ENCODE peak calls at places on chromosome 9, in five cellular contexts. T is left ventricle myocardium inferior; Y is astrocyte of the spinal cord; V is psoas muscle; B is naive thymus-derived CD4-positive, alpha-beta T cell. R is an unnamed sample.

GRCh38 chr9:113152699-113153098 is 1.9 kb downstream of the SLC31A2 start:
- DNase-seq in T (no peak), B (no peak), V (no peak), Y (no peak), R (no peak)

GRCh38 chr9:119963798-119964372 is 594.6 kb upstream of the BRINP1 start:
- DNase-seq in B (no peak), Y (peak), T (no peak), V (no peak), R (no peak)

GRCh38 chr9:105333811-105334210 is 89.4 kb downstream of the SLC44A1 start:
- DNase-seq in T (no peak), V (no peak), B (no peak), Y (no peak), R (no peak)

GRCh38 chr9:93967020-93967803 is 12.1 kb upstream of the BARX1 start:
- DNase-seq in Y (no peak), B (no peak), T (no peak), V (no peak), R (no peak)

GRCh38 chr9:121138973-121139372 is 62.7 kb downstream of the RAB14 start:
- DNase-seq in Y (no peak), B (no peak), T (no peak), V (no peak), R (peak)

GRCh38 chr9:121369595-121370265 is at the start of gene STOM:
- DNase-seq in B (peak), T (peak), Y (peak), V (peak), R (no peak)

GRCh38 chr9:114364123-114364522 is 23.7 kb downstream of the AKNA start:
- DNase-seq in B (no peak), V (no peak), T (no peak), Y (peak), R (no peak)

GRCh38 chr9:82417501-82417900 is 428.9 kb downstream of the SPATA31D1 start:
- DNase-seq in T (no peak), B (no peak), V (no peak), Y (no peak), R (no peak)

GRCh38 chr9:96203867-96204412 is 98.0 kb downstream of the HSD17B3 start:
- DNase-seq in B (no peak), T (peak), Y (no peak), V (no peak), R (no peak)

GRCh38 chr9:899440-900184 is 58.1 kb downstream of the DMRT1 start:
- DNase-seq in V (no peak), Y (no peak), T (no peak), B (no peak), R (peak)

GRCh38 chr9:131587331-131587730 is 42.0 kb downstream of the PRRT1B start:
- DNase-seq in T (no peak), V (no peak), Y (no peak), B (no peak), R (no peak)

GRCh38 chr9:96344458-96345180 is 38.9 kb downstream of the SLC35D2 start:
- DNase-seq in V (peak), B (no peak), Y (peak), T (peak), R (peak)

GRCh38 chr9:131279927-131280530 is 3.7 kb upstream of the FAM78A start:
- DNase-seq in T (no peak), Y (no peak), B (no peak), V (no peak), R (no peak)

GRCh38 chr9:81871695-81872094 is 56.5 kb upstream of the SPATA31D4 start:
- DNase-seq in Y (peak), V (no peak), B (no peak), T (no peak), R (no peak)

GRCh38 chr9:38162332-38162985 is 93.4 kb upstream of the SHB start:
- DNase-seq in B (no peak), Y (no peak), V (no peak), T (no peak), R (peak)

GRCh38 chr9:69141851-69142250 is 32.2 kb upstream of the TJP2 start:
- DNase-seq in V (no peak), B (no peak), T (no peak), Y (no peak), R (no peak)

GRCh38 chr9:127796225-127796813 is 6.4 kb upstream of the FPGS start:
- DNase-seq in T (no peak), B (no peak), Y (no peak), V (no peak), R (no peak)

GRCh38 chr9:109319631-109320233 is 1.1 kb downstream of the EPB41L4B start:
- DNase-seq in V (peak), T (no peak), B (no peak), Y (peak), R (no peak)

GRCh38 chr9:109320338-109320733 is 523 bp downstream of the EPB41L4B start:
- DNase-seq in T (no peak), V (peak), Y (no peak), B (no peak), R (no peak)

GRCh38 chr9:109317979-109318671 is 2.7 kb downstream of the EPB41L4B start:
- DNase-seq in Y (no peak), T (no peak), B (no peak), V (no peak), R (no peak)

GRCh38 chr9:109317311-109317978 is 3.4 kb downstream of the EPB41L4B start:
- DNase-seq in Y (no peak), B (no peak), V (no peak), T (no peak), R (peak)

DNA sequence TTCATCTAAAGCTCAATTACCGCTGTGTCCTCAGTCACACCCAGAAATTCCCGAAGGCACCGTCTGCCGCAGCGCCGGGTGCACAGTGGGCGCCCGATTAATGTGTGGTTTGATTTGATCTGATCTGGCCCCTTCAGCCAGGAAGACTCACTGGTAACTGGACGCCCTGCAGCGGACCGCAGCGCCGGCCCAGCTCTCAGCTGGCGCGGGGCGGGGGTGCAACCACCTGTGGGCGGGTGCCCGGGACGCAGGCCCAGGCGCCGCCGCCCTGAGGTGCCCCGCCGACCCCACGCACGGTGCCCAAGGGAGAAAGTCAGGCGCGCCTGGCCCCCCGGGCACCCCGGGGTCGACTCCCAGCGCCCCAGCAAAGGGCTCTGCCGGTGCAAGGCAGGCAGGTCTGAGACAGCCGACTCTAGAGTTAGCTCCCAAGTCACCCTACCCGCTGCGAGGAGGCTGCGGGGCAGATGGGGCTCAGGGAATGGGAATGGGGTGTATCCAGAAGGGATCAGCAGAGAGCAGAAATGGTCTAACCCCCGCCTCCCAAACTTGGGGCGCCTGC is 1.7 kb downstream of the EPB41L4B start:
- DNase-seq in V (no peak), T (no peak), B (no peak), Y (peak), R (no peak)
- H3K4me3 ChIP-seq in V (peak), T (peak), B (no peak), Y (peak), R (peak)

GRCh38 chr9:78857371-78858225 is 560.7 kb downstream of the PSAT1 start:
- DNase-seq in V (no peak), Y (no peak), B (no peak), T (no peak), R (no peak)
- H3K4me3 ChIP-seq in V (no peak), Y (no peak), B (no peak), T (no peak), R (no peak)

DNA sequence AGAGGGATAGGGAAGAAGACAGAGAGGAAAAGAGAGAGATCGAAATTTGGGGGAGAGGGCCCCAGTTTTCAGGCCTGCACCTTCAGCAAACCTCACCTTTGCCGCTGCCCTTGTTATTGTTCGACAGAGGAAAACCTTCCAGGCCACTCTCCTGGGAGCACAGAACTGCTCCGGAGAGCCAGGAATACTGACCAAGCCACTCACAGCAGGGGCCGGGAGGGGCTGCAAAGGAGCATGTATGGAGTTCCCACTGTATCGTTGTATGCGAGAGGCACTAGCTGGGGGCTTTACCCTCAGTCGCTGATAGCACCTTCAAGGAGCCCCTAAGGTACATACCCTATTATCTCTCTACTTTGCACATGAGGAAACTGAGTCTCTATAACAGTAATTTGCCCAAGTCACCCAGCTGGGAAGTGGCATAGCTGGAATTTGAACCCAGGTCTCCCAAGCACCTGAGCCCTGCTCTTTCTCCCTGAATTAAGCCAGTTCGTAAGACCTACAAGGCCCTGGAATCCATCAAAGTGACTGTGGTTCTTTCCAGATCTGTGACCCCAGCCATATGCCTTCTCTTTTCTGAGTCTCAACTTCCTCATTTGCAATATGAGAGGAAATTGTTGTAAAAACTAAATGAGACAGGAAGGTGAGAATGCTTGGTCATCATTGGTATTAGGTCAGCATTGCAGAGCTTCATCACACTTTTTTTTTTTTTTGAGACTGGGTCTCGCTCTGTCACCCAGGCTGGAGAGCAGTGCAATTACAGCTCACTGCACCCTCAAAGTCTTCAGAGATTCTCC is 21.0 kb upstream of the FOXE1 start:
- DNase-seq in Y (no peak), V (no peak), B (no peak), T (no peak), R (no peak)
- H3K4me3 ChIP-seq in Y (no peak), V (no peak), B (no peak), T (no peak), R (no peak)

GRCh38 chr9:26747611-26748010 is 145.0 kb downstream of the CAAP1 start:
- DNase-seq in B (no peak), T (no peak), Y (no peak), V (no peak), R (no peak)

GRCh38 chr9:26744362-26744965 is 148.1 kb downstream of the CAAP1 start:
- DNase-seq in V (no peak), B (no peak), Y (peak), T (no peak), R (no peak)

GRCh38 chr9:26746357-26747072 is 146.1 kb downstream of the CAAP1 start:
- DNase-seq in Y (peak), V (no peak), B (no peak), T (no peak), R (no peak)

GRCh38 chr9:26742843-26743242 is 149.8 kb downstream of the CAAP1 start:
- DNase-seq in Y (no peak), B (no peak), T (no peak), V (no peak), R (no peak)

GRCh38 chr9:26745111-26745510 is 147.5 kb downstream of the CAAP1 start:
- DNase-seq in B (no peak), T (no peak), V (no peak), Y (no peak), R (no peak)
- H3K4me3 ChIP-seq in B (no peak), T (no peak), V (no peak), Y (no peak), R (no peak)

DNA sequence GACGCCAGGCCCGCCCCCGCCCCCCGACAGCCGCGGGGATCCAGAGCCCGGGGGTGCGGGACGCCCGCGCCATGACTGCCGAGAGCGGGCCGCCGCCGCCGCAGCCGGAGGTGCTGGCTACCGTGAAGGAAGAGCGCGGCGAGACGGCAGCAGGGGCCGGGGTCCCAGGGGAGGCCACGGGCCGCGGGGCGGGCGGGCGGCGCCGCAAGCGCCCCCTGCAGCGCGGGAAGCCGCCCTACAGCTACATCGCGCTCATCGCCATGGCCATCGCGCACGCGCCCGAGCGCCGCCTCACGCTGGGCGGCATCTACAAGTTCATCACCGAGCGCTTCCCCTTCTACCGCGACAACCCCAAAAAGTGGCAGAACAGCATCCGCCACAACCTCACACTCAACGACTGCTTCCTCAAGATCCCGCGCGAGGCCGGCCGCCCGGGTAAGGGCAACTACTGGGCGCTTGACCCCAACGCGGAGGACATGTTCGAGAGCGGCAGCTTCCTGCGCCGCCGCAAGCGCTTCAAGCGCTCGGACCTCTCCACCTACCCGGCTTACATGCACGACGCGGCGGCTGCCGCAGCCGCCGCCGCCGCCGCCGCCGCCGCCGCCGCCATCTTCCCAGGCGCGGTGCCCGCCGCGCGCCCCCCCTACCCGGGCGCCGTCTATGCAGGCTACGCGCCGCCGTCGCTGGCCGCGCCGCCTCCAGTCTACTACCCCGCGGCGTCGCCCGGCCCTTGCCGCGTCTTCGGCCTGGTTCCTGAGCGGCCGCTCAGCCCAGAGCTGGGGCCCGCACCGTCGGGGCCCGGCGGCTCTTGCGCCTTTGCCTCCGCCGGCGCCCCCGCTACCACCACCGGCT is 1.0 kb downstream of the FOXE1 start:
- DNase-seq in T (no peak), V (no peak), B (peak), Y (no peak), R (no peak)
- H3K4me3 ChIP-seq in T (peak), V (peak), B (peak), Y (no peak), R (no peak)

GRCh38 chr9:137030931-137031527 is 859 bp downstream of the FUT7 start:
- DNase-seq in T (no peak), V (no peak), B (no peak), Y (no peak), R (no peak)
- H3K4me3 ChIP-seq in T (no peak), V (no peak), B (peak), Y (no peak), R (no peak)

GRCh38 chr9:23850242-23851023 is 24.4 kb upstream of the ELAVL2 start:
- DNase-seq in V (no peak), Y (peak), B (no peak), T (no peak), R (no peak)

GRCh38 chr9:23851024-23851629 is 25.1 kb upstream of the ELAVL2 start:
- DNase-seq in Y (peak), V (no peak), B (no peak), T (no peak), R (peak)

DNA sequence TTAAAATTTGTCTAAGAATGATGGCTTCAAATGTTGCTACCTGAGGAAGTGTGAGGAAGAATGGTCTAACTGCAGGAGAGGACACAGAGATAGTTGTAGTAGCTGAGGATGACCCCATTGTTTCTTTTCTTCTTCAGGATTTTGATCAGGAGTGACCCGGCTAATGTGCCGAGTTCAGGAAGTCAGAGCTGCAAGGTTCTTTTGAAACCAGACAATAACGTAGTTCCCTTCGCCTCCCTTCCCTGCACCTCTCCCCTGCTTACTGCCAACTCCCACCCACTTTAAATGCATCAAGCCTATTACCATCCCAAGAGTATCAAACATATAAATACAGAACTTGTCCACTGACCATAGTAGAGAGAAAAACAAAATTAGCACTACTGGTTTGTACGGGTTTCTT is 23.3 kb upstream of the ELAVL2 start:
- DNase-seq in B (no peak), T (no peak), V (no peak), Y (no peak), R (no peak)
- H3K4me3 ChIP-seq in B (no peak), T (no peak), V (no peak), Y (peak), R (no peak)

GRCh38 chr9:5510360-5510931 is at the start of gene PDCD1LG2:
- DNase-seq in B (no peak), T (no peak), Y (peak), V (no peak), R (no peak)
- H3K4me3 ChIP-seq in B (peak), T (peak), Y (peak), V (peak), R (no peak)